ENCODE peak calls at places on chromosomes 1 and 21, in seven cellular contexts. B, T, M, N, H, I and G are unnamed samples.

GRCh38 chr1:42950146-42950480 is 8.6 kb downstream of the SLC2A1 start:
- DNase-seq in B (peak), T (no peak), M (no peak), N (no peak), H (no peak), I (no peak), G (no peak)

GRCh38 chr21:42461881-42462877 is 33.8 kb downstream of the RSPH1 start:
- DNase-seq in B (no peak), T (no peak), M (no peak), N (no peak), H (no peak), I (no peak), G (no peak)

GRCh38 chr1:8408151-8408839 is 90.4 kb downstream of the SLC45A1 start:
- DNase-seq in B (peak), T (no peak), M (no peak), N (no peak), H (no peak), I (peak), G (peak)

GRCh38 chr1:21028520-21029145 is 148.1 kb downstream of the EIF4G3 start:
- DNase-seq in B (no peak), T (no peak), M (no peak), N (no peak), H (no peak), I (no peak), G (no peak)

GRCh38 chr1:172342584-172343245 is 77.8 kb upstream of the C1orf105 start:
- DNase-seq in B (no peak), T (no peak), M (peak), N (no peak), H (no peak), I (no peak), G (no peak)

GRCh38 chr1:225424562-225425210 is 3.2 kb downstream of the LBR start:
- DNase-seq in B (peak), T (peak), M (no peak), N (no peak), H (no peak), I (no peak), G (no peak)

GRCh38 chr1:221715321-221716169 is 26.3 kb downstream of the DUSP10 start:
- DNase-seq in B (peak), T (no peak), M (no peak), N (no peak), H (no peak), I (no peak), G (no peak)

GRCh38 chr1:41671116-41671755 is 186.8 kb upstream of the EDN2 start:
- DNase-seq in B (no peak), T (no peak), M (no peak), N (no peak), H (no peak), I (no peak), G (no peak)

GRCh38 chr1:205933672-205934618 is 9.3 kb downstream of the SLC26A9 start:
- DNase-seq in B (peak), T (peak), M (peak), N (no peak), H (no peak), I (peak), G (no peak)

GRCh38 chr1:189597083-189597482 is 880.6 kb downstream of the BRINP3 start:
- DNase-seq in B (no peak), T (no peak), M (no peak), N (no peak), H (no peak), I (no peak), G (no peak)

GRCh38 chr1:222182641-222183040 is 365.3 kb downstream of the HHIPL2 start:
- DNase-seq in B (peak), T (no peak), M (no peak), N (no peak), H (no peak), I (no peak), G (no peak)

GRCh38 chr1:30882678-30883388 is 25.7 kb downstream of the SDC3 start:
- DNase-seq in B (no peak), T (no peak), M (no peak), N (no peak), H (no peak), I (no peak), G (no peak)

GRCh38 chr21:45499201-45499750 is 43.0 kb downstream of the SLC19A1 start:
- DNase-seq in B (no peak), T (no peak), M (no peak), N (no peak), H (no peak), I (peak), G (peak)

GRCh38 chr1:2555634-2556276 is 416 bp upstream of the TNFRSF14 start:
- DNase-seq in B (no peak), T (no peak), M (peak), N (peak), H (no peak), I (peak), G (peak)

GRCh38 chr1:91870322-91870721 is 15.6 kb downstream of the TGFBR3 start:
- DNase-seq in B (no peak), T (no peak), M (no peak), N (no peak), H (no peak), I (no peak), G (no peak)

GRCh38 chr1:22753396-22754083 is 42.9 kb downstream of the EPHB2 start:
- DNase-seq in B (peak), T (no peak), M (no peak), N (no peak), H (no peak), I (peak), G (no peak)

GRCh38 chr1:64743954-64744491 is 852 bp upstream of the RAVER2 start:
- DNase-seq in B (no peak), T (peak), M (peak), N (no peak), H (no peak), I (no peak), G (no peak)

GRCh38 chr1:22847709-22848108 is 125.0 kb downstream of the LACTBL1 start:
- DNase-seq in B (no peak), T (no peak), M (no peak), N (no peak), H (no peak), I (peak), G (no peak)

GRCh38 chr1:226736001-226736907 is 2.8 kb downstream of the ITPKB start:
- DNase-seq in B (no peak), T (no peak), M (no peak), N (no peak), H (no peak), I (peak), G (no peak)